ENCODE peak calls at places on chromosomes 6 and 20, in five cellular contexts. S is CD4-positive, CD25-positive, alpha-beta regulatory T cell; V is tibial nerve; M is left ventricle myocardium inferior; C is astrocyte. K is an unnamed sample. For H3K4me1, the result is how much of the 10 kb centered on the place peaks cover.

GRCh38 chr20:35013421-35014411 is 58.0 kb downstream of the MYH7B start:
- DNase-seq in S (no peak), V (no peak), M (no peak), C (no peak), K (no peak)

GRCh38 chr6:147207351-147207750 is 3.1 kb downstream of the STXBP5 start:
- DNase-seq in S (no peak), V (no peak), M (no peak), C (no peak), K (no peak)

GRCh38 chr20:39861381-39861780 is 827.7 kb downstream of the MAFB start:
- DNase-seq in S (no peak), V (no peak), M (no peak), C (no peak), K (no peak)

GRCh38 chr6:52645976-52646375 is 24.9 kb upstream of the TMEM14A start:
- DNase-seq in S (no peak), V (no peak), M (no peak), C (no peak), K (no peak)

GRCh38 chr6:3382399-3383279 is 74.2 kb downstream of the SLC22A23 start:
- DNase-seq in S (no peak), V (no peak), M (no peak), C (peak), K (no peak)

GRCh38 chr20:34579191-34579661 is 20.7 kb downstream of the MAP1LC3A start:
- DNase-seq in S (no peak), V (peak), M (peak), C (peak), K (peak)

GRCh38 chr20:49515588-49515987 is 33.1 kb upstream of the KCNB1 start:
- DNase-seq in S (no peak), V (no peak), M (no peak), C (no peak), K (no peak)

GRCh38 chr6:116218172-116218633 is 35.7 kb downstream of the TSPYL4 start:
- DNase-seq in S (no peak), V (no peak), M (no peak), C (no peak), K (no peak)

GRCh38 chr6:82113231-82113630 is 134.3 kb downstream of the IBTK start:
- DNase-seq in S (no peak), V (no peak), M (no peak), C (peak), K (no peak)

GRCh38 chr6:155791891-155792290 is 336.3 kb upstream of the NOX3 start:
- DNase-seq in S (no peak), V (no peak), M (no peak), C (no peak), K (no peak)

GRCh38 chr6:159929819-159930218 is 39.0 kb downstream of the MAS1 start:
- DNase-seq in S (peak), V (no peak), M (no peak), C (no peak), K (no peak)

GRCh38 chr20:13494019-13494418 is 144.7 kb downstream of the TASP1 start:
- DNase-seq in S (no peak), V (no peak), M (no peak), C (peak), K (no peak)

GRCh38 chr20:38692436-38693411 is 31.6 kb upstream of the SLC32A1 start:
- DNase-seq in S (no peak), V (peak), M (peak), C (peak), K (peak)

GRCh38 chr20:41738584-41739193 is 120.5 kb upstream of the CHD6 start:
- DNase-seq in S (no peak), V (peak), M (peak), C (peak), K (peak)

GRCh38 chr6:1849686-1850580 is 240.2 kb downstream of the FOXC1 start:
- DNase-seq in S (no peak), V (no peak), M (no peak), C (no peak), K (no peak)

GRCh38 chr6:43076093-43076927 is at the start of gene PTK7:
- DNase-seq in S (no peak), V (no peak), M (peak), C (no peak), K (peak)

GRCh38 chr6:51562198-51562597 is 525.2 kb downstream of the PKHD1 start:
- DNase-seq in S (no peak), V (no peak), M (no peak), C (no peak), K (no peak)

GRCh38 chr20:58692579-58693225 is at the start of gene NPEPL1:
- DNase-seq in S (peak), V (no peak), M (peak), C (peak), K (peak)

GRCh38 chr20:19254086-19254821 is 41.8 kb downstream of the SLC24A3 start:
- DNase-seq in S (no peak), V (no peak), M (no peak), C (no peak), K (no peak)

GRCh38 chr20:55095745-55096450 is 620.5 kb downstream of the DOK5 start:
- DNase-seq in S (no peak), V (no peak), M (no peak), C (peak), K (no peak)

GRCh38 chr20:4064118-4064962 is 49.0 kb upstream of the RNF24 start:
- DNase-seq in S (no peak), V (peak), M (peak), C (peak), K (peak)

GRCh38 chr20:46557231-46557956 is 6.9 kb upstream of the OCSTAMP start:
- DNase-seq in S (no peak), V (no peak), M (no peak), C (no peak), K (no peak)

GRCh38 chr20:25103526-25103925 is 21.6 kb upstream of the VSX1 start:
- DNase-seq in S (no peak), V (no peak), M (no peak), C (no peak), K (no peak)

GRCh38 chr20:32439132-32439829 is 81.2 kb downstream of the ASXL1 start:
- DNase-seq in S (no peak), V (no peak), M (no peak), C (peak), K (peak)

GRCh38 chr6:37651991-37652390 is 45.7 kb downstream of the MDGA1 start:
- DNase-seq in S (no peak), V (no peak), M (peak), C (no peak), K (no peak)

GRCh38 chr6:25995507-25995906 is 32.9 kb downstream of the TRIM38 start:
- DNase-seq in S (no peak), V (no peak), M (no peak), C (peak), K (no peak)

GRCh38 chr6:124913056-124913455 is 49.2 kb upstream of the RNF217 start:
- DNase-seq in S (no peak), V (no peak), M (no peak), C (no peak), K (no peak)

GRCh38 chr6:44269921-44270525 is at the start of gene TMEM151B:
- DNase-seq in S (no peak), V (no peak), M (no peak), C (no peak), K (no peak)

GRCh38 chr6:113318553-113318952 is 538.6 kb upstream of the MARCKS start:
- DNase-seq in S (no peak), V (no peak), M (no peak), C (peak), K (no peak)

GRCh38 chr6:42339991-42340401 is 111.7 kb downstream of the TRERF1 start:
- DNase-seq in S (no peak), V (no peak), M (no peak), C (no peak), K (no peak)

GRCh38 chr6:30882764-30883475 is 1.4 kb upstream of the DDR1 start:
- DNase-seq in S (no peak), V (no peak), M (no peak), C (no peak), K (peak)

DNA sequence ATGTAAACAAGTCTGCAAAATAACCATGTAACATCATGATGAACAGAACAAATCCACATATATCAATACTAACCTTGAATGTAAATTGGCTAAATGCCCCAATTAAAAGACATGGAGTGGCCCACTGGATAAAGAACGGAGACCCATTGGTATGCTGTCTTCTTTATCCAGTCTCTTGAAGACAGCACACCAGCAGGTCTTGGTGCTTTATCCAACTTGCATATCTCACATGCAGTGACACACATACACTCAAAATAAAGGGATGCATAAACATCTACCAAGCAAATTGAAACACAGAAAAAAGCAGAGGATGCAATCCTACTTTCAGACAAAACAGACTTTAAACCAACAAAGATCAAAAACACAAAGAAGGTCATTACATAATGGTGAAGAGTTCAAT is 30.3 kb upstream of the EPB41L2 start:
- DNase-seq in S (no peak), V (no peak), M (no peak), C (no peak), K (no peak)
- H3K4me1 ChIP-seq in S (under half), V (under half), M (under half), C (under half), K (under half)

GRCh38 chr20:22689246-22689645 is 104.9 kb upstream of the FOXA2 start:
- DNase-seq in S (no peak), V (no peak), M (no peak), C (no peak), K (no peak)

GRCh38 chr20:22690616-22691179 is 106.3 kb upstream of the FOXA2 start:
- DNase-seq in S (no peak), V (no peak), M (no peak), C (no peak), K (no peak)

GRCh38 chr20:22690000-22690399 is 105.6 kb upstream of the FOXA2 start:
- DNase-seq in S (no peak), V (no peak), M (no peak), C (no peak), K (no peak)

GRCh38 chr20:22692119-22692475 is 107.7 kb upstream of the FOXA2 start:
- DNase-seq in S (no peak), V (no peak), M (no peak), C (no peak), K (no peak)

DNA sequence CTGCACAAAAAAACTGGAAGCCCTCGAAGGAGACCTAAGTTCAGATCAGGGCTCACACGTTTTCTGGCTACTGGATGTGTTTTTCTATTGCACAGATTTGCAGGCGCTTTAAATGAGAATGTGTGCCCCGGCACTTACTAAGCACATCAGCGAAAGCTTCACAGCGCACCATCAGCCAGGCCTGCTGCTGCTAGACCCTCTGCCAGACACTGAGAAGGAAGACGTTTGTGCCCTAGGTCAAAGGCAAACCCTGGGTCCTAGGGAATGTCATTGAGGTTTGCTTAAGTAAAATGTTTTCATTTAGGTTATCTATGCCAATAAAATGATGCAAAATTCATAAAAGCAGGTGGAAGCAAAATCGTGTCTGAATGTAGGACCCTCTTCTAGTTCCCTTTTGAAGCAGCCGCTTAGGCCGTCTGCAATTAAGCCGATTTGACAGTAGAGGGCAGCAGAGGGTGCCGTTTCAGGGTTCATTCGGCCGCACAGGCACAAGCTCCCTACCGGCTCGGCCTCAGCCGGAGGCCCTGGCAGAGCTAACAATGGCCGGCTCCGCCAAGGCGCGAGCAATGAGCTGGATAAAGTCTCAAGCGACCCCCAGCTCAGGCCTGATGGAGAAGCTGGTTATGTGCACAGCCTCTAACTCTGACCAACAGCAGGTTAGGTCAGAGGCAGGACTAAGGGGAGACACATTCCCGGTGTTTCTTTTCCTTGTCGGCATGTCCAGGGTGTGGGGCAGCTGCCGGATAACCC is 107.2 kb upstream of the FOXA2 start:
- DNase-seq in S (no peak), V (peak), M (peak), C (peak), K (peak)
- H3K4me3 ChIP-seq in S (no peak), V (no peak), M (peak), C (no peak), K (peak)

GRCh38 chr6:7134999-7135735 is 27.4 kb downstream of the RREB1 start:
- DNase-seq in S (no peak), V (no peak), M (no peak), C (no peak), K (no peak)
- H3K4me1 ChIP-seq in S (under half), V (under half), M (half or more), C (under half), K (under half)

DNA sequence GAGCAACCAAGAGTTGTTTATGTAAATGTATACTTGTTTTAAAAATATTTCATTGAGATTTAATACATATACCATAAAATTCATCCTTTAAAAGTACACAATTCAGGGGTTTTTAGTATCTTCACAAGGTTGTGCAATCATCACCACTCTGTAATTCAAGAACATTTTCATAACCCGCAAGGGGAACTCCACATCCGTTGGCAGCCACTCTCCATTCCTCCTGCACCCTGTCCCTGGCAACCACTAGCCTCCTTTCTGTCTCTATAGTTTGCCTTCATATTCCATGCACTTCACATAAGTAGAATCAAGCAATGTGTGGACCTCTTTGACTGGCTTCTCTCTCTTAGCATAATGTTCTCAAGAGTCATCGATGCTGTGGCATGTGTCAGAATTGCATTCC is 104.2 kb upstream of the PDE10A start:
- DNase-seq in S (no peak), V (no peak), M (no peak), C (peak), K (no peak)
- H3K4me3 ChIP-seq in S (no peak), V (no peak), M (no peak), C (no peak), K (no peak)

GRCh38 chr6:21871831-21872230 is 278.3 kb downstream of the SOX4 start:
- DNase-seq in S (no peak), V (no peak), M (no peak), C (no peak), K (no peak)

GRCh38 chr6:21873562-21873961 is 280.0 kb downstream of the SOX4 start:
- DNase-seq in S (no peak), V (peak), M (no peak), C (peak), K (no peak)

GRCh38 chr6:21874372-21874771 is 280.8 kb downstream of the SOX4 start:
- DNase-seq in S (no peak), V (no peak), M (no peak), C (no peak), K (no peak)

GRCh38 chr6:21869085-21869771 is 275.7 kb downstream of the SOX4 start:
- DNase-seq in S (no peak), V (no peak), M (no peak), C (no peak), K (no peak)

DNA sequence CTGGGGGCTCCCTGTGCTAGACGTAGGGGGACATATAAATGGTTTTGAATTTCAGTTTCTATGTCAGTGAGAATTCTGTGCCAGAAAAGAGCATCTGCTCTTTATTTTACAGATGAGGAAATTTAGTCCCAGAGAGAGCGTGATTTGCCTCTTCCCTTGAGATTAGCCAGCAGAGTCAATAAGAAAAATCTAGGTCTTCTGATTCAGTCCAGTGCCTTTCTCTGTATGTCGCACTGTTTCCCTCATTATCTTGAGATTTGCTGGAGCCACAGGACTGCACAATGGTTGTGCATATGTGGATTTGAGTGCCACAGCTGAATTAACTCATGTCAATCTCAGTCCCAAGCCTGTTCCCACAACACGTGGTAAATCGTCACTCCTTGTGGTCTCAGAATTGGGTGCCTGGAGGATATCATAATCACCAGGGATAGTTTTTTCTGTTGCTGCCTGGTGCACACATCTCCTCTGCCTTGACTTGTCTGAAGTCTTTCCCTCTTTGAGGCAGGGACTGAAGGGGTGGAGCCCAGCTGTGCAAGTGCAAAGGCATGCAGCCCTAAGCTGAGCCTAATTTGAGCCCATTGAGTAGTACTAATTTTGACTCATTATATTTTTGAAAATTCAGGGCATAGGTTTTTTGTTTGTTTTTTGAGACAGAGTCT is 276.6 kb downstream of the SOX4 start:
- DNase-seq in S (no peak), V (no peak), M (no peak), C (no peak), K (no peak)
- H3K4me1 ChIP-seq in S (under half), V (under half), M (under half), C (under half), K (under half)

K was measured in testis.